ENCODE peak calls at places on chromosome 1, in seven cellular contexts. S, H, M, O, C, I and G are unnamed samples.

GRCh38 chr1:167544447-167544846 is 9.1 kb downstream of the CREG1 start:
- DNase-seq in S (no peak), H (no peak), M (no peak), O (no peak), C (no peak), I (no peak), G (no peak)

GRCh38 chr1:25780318-25781129 is 19.5 kb upstream of the SELENON start:
- DNase-seq in S (no peak), H (no peak), M (no peak), O (no peak), C (no peak), I (no peak), G (no peak)

GRCh38 chr1:228337711-228338520 is 68.7 kb downstream of the TRIM11 start:
- DNase-seq in S (peak), H (no peak), M (no peak), O (no peak), C (no peak), I (no peak), G (no peak)

GRCh38 chr1:188129856-188130838 is 1301.4 kb downstream of the PLA2G4A start:
- DNase-seq in S (no peak), H (no peak), M (no peak), O (no peak), C (no peak), I (no peak), G (no peak)

GRCh38 chr1:79568411-79568810 is 561.9 kb upstream of the ADGRL4 start:
- DNase-seq in S (no peak), H (peak), M (peak), O (peak), C (no peak), I (no peak), G (peak)

GRCh38 chr1:225318706-225319575 is 108.9 kb downstream of the LBR start:
- DNase-seq in S (no peak), H (peak), M (peak), O (peak), C (peak), I (no peak), G (peak)

GRCh38 chr1:244196890-244197289 is 145.8 kb downstream of the ZBTB18 start:
- DNase-seq in S (no peak), H (no peak), M (no peak), O (no peak), C (no peak), I (no peak), G (no peak)

GRCh38 chr1:19925342-19926070 is 2.1 kb upstream of the PLA2G2E start:
- DNase-seq in S (no peak), H (no peak), M (peak), O (no peak), C (no peak), I (no peak), G (no peak)

GRCh38 chr1:30321216-30321910 is 402.0 kb downstream of the MATN1 start:
- DNase-seq in S (no peak), H (no peak), M (no peak), O (no peak), C (peak), I (no peak), G (no peak)

GRCh38 chr1:51875836-51876235 is 2.7 kb downstream of the NRDC start:
- DNase-seq in S (no peak), H (no peak), M (no peak), O (no peak), C (no peak), I (no peak), G (no peak)

GRCh38 chr1:178768423-178768822 is 43.4 kb downstream of the RALGPS2 start:
- DNase-seq in S (no peak), H (peak), M (no peak), O (peak), C (peak), I (peak), G (peak)